ENCODE peak calls at places on chromosome 9, in five cellular contexts. G, Q, D, R and U are unnamed samples.

GRCh38 chr9:105554042-105554441 is 3.9 kb upstream of the FKTN start:
- DNase-seq in G (no peak), Q (no peak), D (no peak), R (no peak), U (no peak)

GRCh38 chr9:85536076-85536475 is 205.7 kb downstream of the AGTPBP1 start:
- DNase-seq in G (no peak), Q (peak; percentile 81), D (no peak), R (peak; percentile 49), U (no peak)

GRCh38 chr9:92547356-92547755 is 11.6 kb upstream of the ECM2 start:
- DNase-seq in G (no peak), Q (no peak), D (no peak), R (no peak), U (no peak)

GRCh38 chr9:5453004-5453403 is 2.7 kb downstream of the CD274 start:
- DNase-seq in G (no peak), Q (no peak), D (no peak), R (no peak), U (no peak)

GRCh38 chr9:131049829-131050715 is 41.1 kb downstream of the LAMC3 start:
- DNase-seq in G (no peak), Q (no peak), D (no peak), R (no peak), U (peak; percentile 10)

GRCh38 chr9:16561121-16561520 is 309.3 kb downstream of the BNC2 start:
- DNase-seq in G (no peak), Q (peak; percentile 28), D (no peak), R (no peak), U (peak; percentile 26)

GRCh38 chr9:126488310-126488709 is 125.4 kb upstream of the LMX1B start:
- DNase-seq in G (no peak), Q (no peak), D (no peak), R (no peak), U (no peak)

GRCh38 chr9:134778841-134779411 is 101.7 kb upstream of the FCN2 start:
- DNase-seq in G (no peak), Q (peak; percentile 70), D (no peak), R (peak; percentile 68), U (no peak)

GRCh38 chr9:34047864-34048729 is 590 bp downstream of the UBAP2 start:
- DNase-seq in G (peak; percentile 37), Q (peak; percentile 6), D (peak; percentile 45), R (peak; percentile 40), U (peak; percentile 27)

GRCh38 chr9:107613314-107613713 is 123.7 kb upstream of the KLF4 start:
- DNase-seq in G (no peak), Q (no peak), D (no peak), R (no peak), U (no peak)

GRCh38 chr9:81656004-81656403 is 33.3 kb downstream of the TLE1 start:
- DNase-seq in G (peak; percentile 92), Q (peak; percentile 65), D (no peak), R (no peak), U (no peak)

GRCh38 chr9:11871832-11872231 is 821.4 kb upstream of the TYRP1 start:
- DNase-seq in G (no peak), Q (no peak), D (no peak), R (no peak), U (no peak)

GRCh38 chr9:133199648-133200321 is 9.3 kb downstream of the OBP2B start:
- DNase-seq in G (peak; percentile 64), Q (no peak), D (peak; percentile 47), R (no peak), U (no peak)

GRCh38 chr9:74303945-74304344 is 193.2 kb upstream of the RORB start:
- DNase-seq in G (no peak), Q (no peak), D (no peak), R (no peak), U (no peak)

GRCh38 chr9:27701664-27702063 is 128.4 kb upstream of the C9orf72 start:
- DNase-seq in G (no peak), Q (peak; percentile 98), D (no peak), R (no peak), U (no peak)

GRCh38 chr9:89179535-89179919 is 909 bp upstream of the SHC3 start:
- DNase-seq in G (no peak), Q (peak; percentile 70), D (no peak), R (no peak), U (peak; percentile 44)

GRCh38 chr9:115548826-115549225 is 430.9 kb upstream of the TNC start:
- DNase-seq in G (no peak), Q (peak; percentile 36), D (no peak), R (no peak), U (peak; percentile 77)

GRCh38 chr9:84207443-84208032 is 133.0 kb downstream of the SLC28A3 start:
- DNase-seq in G (no peak), Q (no peak), D (no peak), R (no peak), U (no peak)

GRCh38 chr9:129291041-129291501 is 113.0 kb upstream of the IER5L start:
- DNase-seq in G (no peak), Q (no peak), D (no peak), R (no peak), U (no peak)

GRCh38 chr9:112694910-112695555 is 22.9 kb downstream of the INIP start:
- DNase-seq in G (no peak), Q (no peak), D (no peak), R (no peak), U (no peak)

GRCh38 chr9:14515564-14516198 is 177.6 kb downstream of the ZDHHC21 start:
- DNase-seq in G (no peak), Q (no peak), D (no peak), R (no peak), U (no peak)

GRCh38 chr9:6671416-6671815 is 25.9 kb upstream of the GLDC start:
- DNase-seq in G (no peak), Q (no peak), D (no peak), R (no peak), U (peak; percentile 8)

GRCh38 chr9:133691659-133692363 is 46.3 kb downstream of the SARDH start:
- DNase-seq in G (no peak), Q (peak; percentile 63), D (no peak), R (no peak), U (peak; percentile 82)

GRCh38 chr9:4334439-4334838 is 34.6 kb upstream of the GLIS3 start:
- DNase-seq in G (no peak), Q (no peak), D (no peak), R (no peak), U (peak; percentile 21)

GRCh38 chr9:34552606-34552981 is 29.8 kb upstream of the ENHO start:
- DNase-seq in G (no peak), Q (no peak), D (no peak), R (no peak), U (no peak)

GRCh38 chr9:12891588-12891987 is 116.8 kb downstream of the LURAP1L start:
- DNase-seq in G (no peak), Q (no peak), D (no peak), R (no peak), U (no peak)

GRCh38 chr9:84969084-84969483 is 299.6 kb downstream of the NTRK2 start:
- DNase-seq in G (no peak), Q (no peak), D (no peak), R (no peak), U (no peak)

GRCh38 chr9:83972286-83972685 is 7.7 kb downstream of the HNRNPK start:
- DNase-seq in G (no peak), Q (peak; percentile 45), D (no peak), R (no peak), U (no peak)

GRCh38 chr9:134222018-134222573 is 57.7 kb upstream of the RNU6ATAC start:
- DNase-seq in G (no peak), Q (no peak), D (no peak), R (no peak), U (no peak)

GRCh38 chr9:128771094-128771721 is 519 bp downstream of the ZER1 start:
- DNase-seq in G (peak; percentile 19), Q (peak; percentile 43), D (no peak), R (no peak), U (peak; percentile 11)

GRCh38 chr9:113056191-113057106 is at the start of gene ZFP37:
- DNase-seq in G (peak; percentile 63), Q (peak; percentile 98), D (peak; percentile 48), R (peak; percentile 81), U (peak; percentile 92)

GRCh38 chr9:124008307-124008854 is 3.2 kb upstream of the LHX2 start:
- DNase-seq in G (no peak), Q (no peak), D (no peak), R (no peak), U (no peak)

GRCh38 chr9:133130721-133131244 is 9.7 kb upstream of the RALGDS start:
- DNase-seq in G (no peak), Q (no peak), D (no peak), R (no peak), U (no peak)

GRCh38 chr9:1877951-1878350 is 137.2 kb upstream of the SMARCA2 start:
- DNase-seq in G (no peak), Q (no peak), D (no peak), R (no peak), U (no peak)

GRCh38 chr9:3238241-3238640 is 287.6 kb downstream of the RFX3 start:
- DNase-seq in G (no peak), Q (no peak), D (no peak), R (no peak), U (no peak)